ENCODE peak calls at places on chromosomes 4 and X, in six cellular contexts. P is COLO829; M is stimulated activated CD4-positive, alpha-beta T cell treated with anti-CD3 and anti-CD28 coated beads, Interleukin-15, amount 100 ng/mL, for 24 hours; V is endothelial cell; H is frontal cortex; S is neuronal stem cell. O is an unnamed sample.

GRCh38 chr4:46354863-46355262 is 35.1 kb downstream of the GABRA2 start:
- DNase-seq in P (no peak), M (no peak), V (no peak), H (no peak), S (no peak), O (no peak)

GRCh38 chrX:63275127-63275526 is 76.0 kb downstream of the SPIN4 start:
- DNase-seq in P (peak), M (peak), V (peak), H (peak), S (no peak), O (peak)

GRCh38 chr4:151691639-151692442 is 69.0 kb downstream of the GATB start:
- DNase-seq in P (no peak), M (no peak), V (no peak), H (no peak), S (no peak), O (peak)

GRCh38 chr4:6148506-6149205 is 51.7 kb downstream of the JAKMIP1 start:
- DNase-seq in P (no peak), M (no peak), V (no peak), H (no peak), S (no peak), O (no peak)

GRCh38 chr4:80161413-80162058 is 35.8 kb upstream of the PRDM8 start:
- DNase-seq in P (no peak), M (no peak), V (no peak), H (no peak), S (no peak), O (no peak)

GRCh38 chr4:74793757-74794340 is 474 bp downstream of the BTC start:
- DNase-seq in P (no peak), M (peak), V (peak), H (peak), S (peak), O (peak)

GRCh38 chrX:72395252-72395651 is 89.5 kb upstream of the CITED1 start:
- DNase-seq in P (peak), M (no peak), V (no peak), H (no peak), S (no peak), O (no peak)

GRCh38 chr4:43251760-43252317 is 359.3 kb downstream of the GRXCR1 start:
- DNase-seq in P (no peak), M (no peak), V (no peak), H (no peak), S (no peak), O (no peak)

GRCh38 chr4:130808492-130808891 is 1712.5 kb downstream of the C4orf33 start:
- DNase-seq in P (peak), M (no peak), V (peak), H (no peak), S (no peak), O (no peak)

GRCh38 chrX:116357317-116357716 is 79.1 kb upstream of the SLC6A14 start:
- DNase-seq in P (no peak), M (no peak), V (no peak), H (no peak), S (no peak), O (no peak)

GRCh38 chrX:22376369-22376768 is 103.7 kb downstream of the CBLL2 start:
- DNase-seq in P (no peak), M (no peak), V (no peak), H (no peak), S (no peak), O (no peak)

GRCh38 chrX:54950730-54951375 is 30.2 kb downstream of the TRO start:
- DNase-seq in P (no peak), M (no peak), V (no peak), H (no peak), S (no peak), O (no peak)

GRCh38 chr4:80610845-80611244 is 275.3 kb downstream of the CFAP299 start:
- DNase-seq in P (peak), M (no peak), V (no peak), H (no peak), S (no peak), O (no peak)

GRCh38 chr4:119832731-119833233 is 204.2 kb upstream of the PDE5A start:
- DNase-seq in P (no peak), M (no peak), V (no peak), H (no peak), S (no peak), O (no peak)

GRCh38 chr4:147678796-147679549 is 5.0 kb downstream of the PRMT9 start:
- DNase-seq in P (no peak), M (peak), V (no peak), H (no peak), S (no peak), O (peak)

GRCh38 chr4:186472948-186473347 is 82.4 kb downstream of the MTNR1A start:
- DNase-seq in P (peak), M (no peak), V (no peak), H (no peak), S (peak), O (peak)

GRCh38 chr4:107862658-107863057 is 37.9 kb downstream of the SGMS2 start:
- DNase-seq in P (no peak), M (peak), V (no peak), H (no peak), S (no peak), O (no peak)

GRCh38 chrX:43655151-43655676 is 885 bp upstream of the MAOA start:
- DNase-seq in P (peak), M (peak), V (peak), H (no peak), S (no peak), O (peak)

GRCh38 chrX:76538860-76539259 is 111.3 kb downstream of the MAGEE1 start:
- DNase-seq in P (no peak), M (no peak), V (no peak), H (no peak), S (no peak), O (peak)

GRCh38 chr4:187608001-187608421 is 387.6 kb upstream of the ZFP42 start:
- DNase-seq in P (no peak), M (no peak), V (no peak), H (no peak), S (no peak), O (no peak)

GRCh38 chr4:52873191-52873590 is 11.1 kb downstream of the RASL11B start:
- DNase-seq in P (peak), M (no peak), V (no peak), H (no peak), S (no peak), O (peak)

GRCh38 chrX:108298165-108298602 is 140.0 kb downstream of the COL4A6 start:
- DNase-seq in P (no peak), M (no peak), V (no peak), H (no peak), S (no peak), O (no peak)

GRCh38 chrX:151825927-151826471 is 86.7 kb upstream of the MAGEA4 start:
- DNase-seq in P (peak), M (no peak), V (no peak), H (no peak), S (no peak), O (no peak)

O was measured in ELF-1.